ENCODE peak calls at places on chromosome 13, in four cellular contexts. G, Q, O and P are unnamed samples.

GRCh38 chr13:28659611-28659970 is 661 bp downstream of the POMP start:
- DNase-seq in O (peak), Q (no peak), G (no peak), P (peak)

GRCh38 chr13:79458436-79458835 is 22.5 kb upstream of the NDFIP2 start:
- DNase-seq in O (no peak), G (no peak), Q (no peak), P (peak)

GRCh38 chr13:97238432-97238831 is 16.3 kb downstream of the MBNL2 start:
- DNase-seq in Q (no peak), G (no peak), O (no peak), P (no peak)

GRCh38 chr13:47680752-47681151 is 320.3 kb downstream of the SUCLA2 start:
- DNase-seq in G (no peak), O (peak), Q (no peak), P (no peak)

GRCh38 chr13:106570354-106570822 is 2.5 kb upstream of the ARGLU1 start:
- DNase-seq in Q (peak), O (peak), G (peak), P (peak)

GRCh38 chr13:46662690-46663089 is 109.7 kb downstream of the LRCH1 start:
- DNase-seq in Q (no peak), G (no peak), O (no peak), P (no peak)

GRCh38 chr13:41311607-41312500 is 787 bp downstream of the NAA16 start:
- DNase-seq in G (peak), O (peak), Q (no peak), P (peak)

GRCh38 chr13:88937381-88937780 is 1266.2 kb downstream of the SLITRK5 start:
- DNase-seq in O (no peak), G (no peak), Q (no peak), P (no peak)

GRCh38 chr13:20295956-20296355 is 63.8 kb upstream of the GJB6 start:
- DNase-seq in G (no peak), Q (no peak), O (no peak), P (no peak)

GRCh38 chr13:103788061-103788652 is 721.9 kb upstream of the SLC10A2 start:
- DNase-seq in G (peak), Q (no peak), O (no peak), P (peak)

GRCh38 chr13:111061338-111062045 is 53.6 kb upstream of the ARHGEF7 start:
- DNase-seq in O (no peak), G (no peak), Q (no peak), P (no peak)

GRCh38 chr13:37899753-37900152 is 30.2 kb upstream of the TRPC4 start:
- DNase-seq in G (no peak), Q (no peak), O (no peak), P (no peak)

GRCh38 chr13:75685239-75685697 is 49.1 kb downstream of the LMO7 start:
- DNase-seq in Q (no peak), G (peak), O (peak), P (peak)

GRCh38 chr13:76213423-76213904 is 577.3 kb downstream of the LMO7 start:
- DNase-seq in O (no peak), G (no peak), Q (no peak), P (no peak)

GRCh38 chr13:108086678-108087077 is 128.7 kb downstream of the LIG4 start:
- DNase-seq in G (peak), O (no peak), Q (no peak), P (peak)

GRCh38 chr13:46496086-46496485 is 56.9 kb upstream of the LRCH1 start:
- DNase-seq in O (no peak), G (no peak), Q (no peak), P (no peak)

GRCh38 chr13:62512194-62513141 is 1096.8 kb upstream of the PCDH20 start:
- DNase-seq in Q (peak), G (peak), O (no peak), P (peak)

GRCh38 chr13:66534561-66534960 is 695.6 kb downstream of the PCDH9 start:
- DNase-seq in G (no peak), O (peak), Q (no peak), P (no peak)

GRCh38 chr13:29924951-29925350 is 74.5 kb upstream of the UBL3 start:
- DNase-seq in Q (no peak), O (no peak), G (no peak), P (no peak)

GRCh38 chr13:29922896-29923295 is 72.5 kb upstream of the UBL3 start:
- DNase-seq in G (no peak), Q (no peak), O (peak), P (no peak)

GRCh38 chr13:29923554-29924481 is 73.4 kb upstream of the UBL3 start:
- DNase-seq in Q (peak), O (peak), G (peak), P (peak)

GRCh38 chr13:29925457-29925856 is 75.0 kb upstream of the UBL3 start:
- DNase-seq in Q (peak), G (no peak), O (peak), P (peak)

GRCh38 chr13:29924482-29924884 is 74.1 kb upstream of the UBL3 start:
- DNase-seq in O (peak), G (peak), Q (peak), P (no peak)
- H3K4me2 ChIP-seq in O (peak), G (no peak), Q (peak), P (no peak)

DNA sequence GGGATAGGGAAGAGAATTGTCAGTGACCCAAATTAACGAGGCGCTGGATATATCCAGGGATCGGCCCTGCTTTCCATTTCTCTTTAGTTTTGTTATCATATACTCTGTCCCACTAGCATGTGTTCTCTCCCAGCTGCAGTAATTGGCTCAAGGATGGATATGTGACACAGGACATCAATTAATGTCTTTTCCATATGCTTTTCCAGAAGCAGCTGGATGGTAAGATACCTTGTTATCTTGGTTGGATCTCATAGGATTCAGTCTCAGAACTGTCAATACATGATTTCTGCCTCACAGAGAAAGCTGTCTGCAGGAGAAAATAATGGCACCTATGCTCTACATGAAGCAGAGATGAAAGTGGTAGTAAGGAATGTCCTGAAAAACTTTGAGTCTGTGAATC is 157.1 kb upstream of the SPRY2 start:
- DNase-seq in Q (no peak), G (no peak), O (no peak), P (no peak)
- H3K4me2 ChIP-seq in Q (no peak), G (no peak), O (no peak), P (no peak)

GRCh38 chr13:50284540-50284939 is 269.3 kb downstream of the KCNRG start:
- DNase-seq in O (no peak), G (no peak), Q (no peak), P (no peak)
- H3K4me2 ChIP-seq in O (no peak), G (no peak), Q (no peak), P (no peak)

GRCh38 chr13:23378009-23378632 is 55.4 kb downstream of the SACS start:
- DNase-seq in G (peak), Q (peak), O (peak), P (peak)

GRCh38 chr13:23384111-23384510 is 49.4 kb downstream of the SACS start:
- DNase-seq in O (peak), Q (no peak), G (no peak), P (no peak)

GRCh38 chr13:23383151-23383550 is 50.4 kb downstream of the SACS start:
- DNase-seq in O (no peak), G (no peak), Q (no peak), P (no peak)

GRCh38 chr13:23380534-23380933 is 53.0 kb downstream of the SACS start:
- DNase-seq in G (no peak), Q (no peak), O (no peak), P (no peak)

GRCh38 chr13:23381877-23382276 is 51.6 kb downstream of the SACS start:
- DNase-seq in G (no peak), Q (no peak), O (no peak), P (peak)
- H3K4me2 ChIP-seq in G (no peak), Q (no peak), O (peak), P (no peak)

GRCh38 chr13:50531917-50532899 is 311.3 kb downstream of the DLEU7 start:
- DNase-seq in O (no peak), Q (no peak), G (no peak), P (peak)

GRCh38 chr13:50526771-50527567 is 316.5 kb downstream of the DLEU7 start:
- DNase-seq in O (no peak), Q (no peak), G (no peak), P (no peak)

GRCh38 chr13:50527612-50528509 is 315.6 kb downstream of the DLEU7 start:
- DNase-seq in G (no peak), Q (no peak), O (no peak), P (no peak)

GRCh38 chr13:50524540-50524939 is 319.0 kb downstream of the DLEU7 start:
- DNase-seq in Q (no peak), G (no peak), O (no peak), P (no peak)

GRCh38 chr13:50529154-50529882 is 314.2 kb downstream of the DLEU7 start:
- DNase-seq in O (peak), Q (no peak), G (no peak), P (peak)
- H3K4me2 ChIP-seq in O (peak), Q (peak), G (no peak), P (no peak)

DNA sequence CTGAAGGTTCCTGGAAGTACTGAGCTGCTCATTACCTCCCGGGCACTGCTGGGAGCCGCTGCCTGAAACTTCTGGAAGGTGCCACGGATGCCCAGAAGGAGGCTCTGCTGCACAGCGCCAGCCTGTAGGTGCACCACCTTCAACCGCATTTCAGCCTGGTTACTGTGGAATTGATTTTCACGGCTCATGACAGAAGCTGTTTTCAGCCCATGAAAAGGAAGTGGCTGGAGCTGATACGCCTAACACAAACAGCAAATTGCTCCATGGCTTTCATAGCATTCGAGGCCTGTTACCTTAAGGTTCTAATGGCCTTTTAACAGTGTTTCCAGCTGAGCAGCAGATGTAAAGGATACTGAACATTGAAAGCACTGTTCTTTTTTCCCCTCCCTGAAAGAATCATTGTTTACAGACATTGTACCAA is 22.0 kb downstream of the GPC6 start:
- DNase-seq in G (peak), O (peak), Q (no peak), P (no peak)
- H3K4me2 ChIP-seq in G (no peak), O (peak), Q (peak), P (no peak)

GRCh38 chr13:50916701-50917184 is 7.2 kb downstream of the RNASEH2B start:
- DNase-seq in O (no peak), Q (no peak), G (peak), P (peak)

GRCh38 chr13:50915562-50915961 is 6.0 kb downstream of the RNASEH2B start:
- DNase-seq in Q (no peak), O (no peak), G (peak), P (no peak)

GRCh38 chr13:50912851-50913250 is 3.3 kb downstream of the RNASEH2B start:
- DNase-seq in G (peak), O (no peak), Q (no peak), P (no peak)

GRCh38 chr13:50914301-50914700 is 4.7 kb downstream of the RNASEH2B start:
- DNase-seq in Q (no peak), O (peak), G (no peak), P (no peak)

DNA sequence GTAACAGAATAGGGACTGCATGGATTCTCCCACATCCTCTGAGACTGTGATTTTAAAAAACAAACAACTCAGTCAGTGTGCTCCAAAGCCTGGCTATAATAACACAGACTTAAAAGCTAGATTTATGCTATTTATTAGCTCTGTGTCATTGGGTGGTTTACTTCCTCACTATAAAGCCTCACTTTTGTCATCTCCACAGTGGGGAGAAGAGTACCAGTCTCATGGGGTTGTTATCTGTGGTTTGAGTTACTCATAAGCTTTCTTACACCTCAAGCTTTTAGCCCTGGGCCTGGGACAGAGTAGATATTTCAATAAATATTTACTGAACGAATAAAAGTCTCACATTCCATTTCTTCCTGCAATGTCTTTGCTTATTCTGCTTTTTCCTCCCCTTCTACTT is 5.3 kb downstream of the RNASEH2B start:
- DNase-seq in O (peak), G (no peak), Q (no peak), P (no peak)
- H3K4me2 ChIP-seq in O (peak), G (no peak), Q (no peak), P (no peak)

GRCh38 chr13:74027161-74027779 is 106.9 kb downstream of the KLF12 start:
- DNase-seq in G (no peak), Q (no peak), O (no peak), P (no peak)
- H3K4me2 ChIP-seq in G (peak), Q (no peak), O (peak), P (no peak)

GRCh38 chr13:99308481-99309087 is 1.4 kb upstream of the GPR183 start:
- DNase-seq in G (no peak), O (peak), Q (no peak), P (no peak)
- H3K4me2 ChIP-seq in G (no peak), O (peak), Q (peak), P (no peak)

DNA sequence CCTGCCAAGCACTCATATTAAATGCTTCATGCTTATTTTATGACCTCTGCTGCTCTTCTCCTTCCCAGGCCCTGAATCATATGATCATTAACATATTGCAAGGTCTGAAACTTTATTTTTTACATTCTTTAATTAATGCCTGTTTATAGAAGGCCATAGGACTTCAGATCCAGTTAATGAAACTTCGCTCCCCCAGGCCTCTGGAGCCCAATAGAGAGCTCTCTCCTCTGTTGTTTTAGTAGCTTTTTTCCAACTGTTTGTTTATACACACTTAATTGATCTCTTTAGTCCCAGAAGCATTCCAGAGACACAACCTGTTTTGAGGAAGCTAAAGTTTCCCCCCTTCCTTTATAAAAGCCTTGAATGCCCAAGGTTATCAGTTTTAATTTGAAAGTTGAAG is 68.3 kb downstream of the DACH1 start:
- DNase-seq in G (no peak), Q (no peak), O (no peak), P (no peak)
- H3K4me2 ChIP-seq in G (no peak), Q (no peak), O (no peak), P (no peak)